ENCODE peak calls at places on chromosomes 3 and 15, in four cellular contexts. H is PC-3; E is effector memory CD4-positive, alpha-beta T cell; D is aorta. O is an unnamed sample.

GRCh38 chr3:114272271-114272670 is 21.6 kb upstream of the TIGIT start:
- DNase-seq in D (no peak), E (no peak), H (no peak), O (no peak)

GRCh38 chr15:22813844-22814243 is 24.6 kb upstream of the NIPA2 start:
- DNase-seq in H (no peak), E (no peak), D (no peak), O (no peak)

GRCh38 chr3:170307998-170308398 is 49.5 kb upstream of the SKIL start:
- DNase-seq in E (no peak), D (no peak), H (peak; percentile 92), O (no peak)

GRCh38 chr3:160828880-160829279 is 72.8 kb downstream of the PPM1L start:
- DNase-seq in D (no peak), E (no peak), H (no peak), O (no peak)

GRCh38 chr15:79292011-79292410 is 9.5 kb downstream of the ANKRD34C start:
- DNase-seq in D (no peak), E (no peak), H (no peak), O (no peak)

GRCh38 chr3:168884353-168884903 is 779.1 kb downstream of the MECOM start:
- DNase-seq in H (peak; percentile 98), E (no peak), D (no peak), O (no peak)

GRCh38 chr15:70049115-70049514 is 48.6 kb downstream of the TLE3 start:
- DNase-seq in D (peak; percentile 47), E (no peak), H (no peak), O (no peak)

GRCh38 chr3:66938338-66938963 is 59.7 kb upstream of the KBTBD8 start:
- DNase-seq in E (peak; percentile 2), H (peak; percentile 55), D (no peak), O (peak; percentile 42)

GRCh38 chr3:124834723-124835718 is 52.1 kb downstream of the ITGB5 start:
- DNase-seq in H (peak; percentile 75), D (no peak), E (peak; percentile 29), O (peak; percentile 46)

GRCh38 chr3:194556086-194557056 is 69.6 kb upstream of the ATP13A3 start:
- DNase-seq in D (no peak), H (peak; percentile 17), E (no peak), O (peak; percentile 6)

GRCh38 chr3:158801200-158801599 is 654 bp upstream of the MFSD1 start:
- DNase-seq in H (no peak), D (no peak), E (no peak), O (no peak)

GRCh38 chr15:41160639-41161315 is 44.7 kb upstream of the INO80 start:
- DNase-seq in D (no peak), E (no peak), H (peak; percentile 46), O (no peak)

GRCh38 chr15:72136170-72137051 is 18.2 kb downstream of the SENP8 start:
- DNase-seq in E (no peak), H (peak; percentile 30), D (no peak), O (no peak)

GRCh38 chr3:147120029-147120428 is 286.3 kb downstream of the ZIC4 start:
- DNase-seq in E (no peak), D (no peak), H (peak; percentile 40), O (no peak)

GRCh38 chr3:30578479-30578878 is 27.9 kb upstream of the TGFBR2 start:
- DNase-seq in H (peak; percentile 94), D (no peak), E (no peak), O (no peak)

GRCh38 chr15:33735637-33736247 is 232.6 kb upstream of the CHRM5 start:
- DNase-seq in E (no peak), H (peak; percentile 67), D (no peak), O (no peak)

DNA sequence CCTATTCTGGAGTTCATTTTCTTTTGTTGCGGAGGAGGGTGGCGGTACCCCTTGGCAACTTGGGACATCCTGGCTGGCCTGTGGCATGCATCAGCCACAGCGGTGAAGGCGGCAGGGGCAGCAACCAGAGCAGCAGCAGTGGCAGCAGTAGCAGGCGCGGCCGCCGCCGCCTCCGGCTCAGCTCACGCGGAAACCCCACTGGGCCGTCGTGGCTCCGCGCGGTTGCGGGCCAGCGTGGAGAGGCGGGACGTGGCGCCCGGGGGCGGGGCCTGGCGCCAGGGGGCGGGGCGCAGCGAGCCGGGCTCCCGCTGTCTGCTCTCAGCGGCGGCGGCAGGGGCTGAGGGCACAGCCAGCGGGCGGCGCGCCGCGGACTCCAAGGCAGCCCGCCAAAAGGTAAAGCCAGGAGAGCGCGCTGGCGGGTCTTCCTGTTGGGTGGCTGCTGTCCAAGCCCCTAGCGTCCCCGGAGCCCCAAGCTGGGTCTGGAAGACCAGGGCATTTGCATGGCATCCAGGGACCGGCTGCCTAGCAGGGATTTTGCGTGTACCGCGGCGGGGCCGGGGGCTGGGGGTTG is 334.4 kb upstream of the THRB start:
- DNase-seq in E (no peak), H (no peak), D (peak; percentile 83), O (no peak)
- H3K4me3 ChIP-seq in E (no peak overlapping the region), H (no peak overlapping the region), D (peak overlapping the region; percentile 32), O (no peak overlapping the region)

GRCh38 chr15:52227456-52227855 is 36.3 kb upstream of the GNB5 start:
- DNase-seq in H (peak; percentile 74), D (no peak), E (peak; percentile 43), O (peak; percentile 69)

GRCh38 chr15:52233405-52233804 is 42.2 kb upstream of the GNB5 start:
- DNase-seq in H (no peak), D (no peak), E (no peak), O (no peak)

GRCh38 chr15:52232327-52232726 is 41.1 kb upstream of the GNB5 start:
- DNase-seq in D (no peak), E (no peak), H (no peak), O (no peak)

GRCh38 chr15:52228928-52229327 is 37.7 kb upstream of the GNB5 start:
- DNase-seq in E (no peak), D (no peak), H (peak; percentile 11), O (no peak)

GRCh38 chr15:52230073-52230472 is 38.9 kb upstream of the GNB5 start:
- DNase-seq in D (no peak), E (no peak), H (no peak), O (no peak)
- H3K27ac ChIP-seq in D (no peak overlapping the region), E (no peak overlapping the region), H (no peak overlapping the region), O (no peak overlapping the region)

DNA sequence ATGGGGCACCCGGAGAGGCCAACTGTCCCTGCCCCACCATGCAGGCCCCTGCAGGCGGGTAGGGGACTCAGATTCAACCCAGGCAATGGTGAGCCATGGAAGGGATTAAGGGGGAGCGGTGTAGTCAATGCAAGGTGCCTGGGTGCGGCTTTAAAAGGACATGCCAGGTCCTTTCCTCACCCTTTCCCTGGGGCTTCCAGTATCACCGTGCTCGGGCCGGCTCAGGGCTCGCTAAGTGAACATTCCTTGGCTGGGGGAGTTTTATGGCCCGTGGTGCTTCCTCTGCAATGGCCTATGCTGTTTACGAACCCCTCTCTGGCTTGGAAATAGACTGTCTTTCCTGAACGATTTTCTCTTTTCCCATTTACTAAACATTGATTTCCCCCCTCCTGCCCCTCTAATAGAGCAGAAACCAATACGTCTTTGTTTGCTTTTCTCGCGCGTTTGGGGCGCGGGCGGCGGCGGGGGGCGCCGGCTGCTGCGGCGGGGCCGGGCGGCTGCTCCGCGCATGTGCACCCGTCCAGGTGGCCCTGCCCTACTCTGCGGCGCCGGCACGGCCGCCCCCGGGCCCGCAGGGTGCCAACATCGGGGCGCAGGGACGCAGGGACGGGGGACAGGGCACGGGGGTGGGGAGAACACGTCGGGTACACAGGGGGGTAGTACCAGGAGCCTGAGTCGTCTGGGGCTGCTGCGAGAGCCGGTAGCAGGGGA is 26.7 kb upstream of the CACNA2D2 start:
- DNase-seq in E (no peak), H (no peak), D (no peak), O (no peak)
- H3K27me3 ChIP-seq in E (no peaks in the 10 kb centered on the region), H (peaks cover 6% of the 10 kb centered on the region), D (no peaks in the 10 kb centered on the region), O (no peaks in the 10 kb centered on the region)

GRCh38 chr15:75695634-75696302 is 16.9 kb downstream of the CSPG4 start:
- DNase-seq in E (no peak), H (no peak), D (no peak), O (no peak)
- H3K4me3 ChIP-seq in E (no peak overlapping the region), H (no peak overlapping the region), D (no peak overlapping the region), O (no peak overlapping the region)

DNA sequence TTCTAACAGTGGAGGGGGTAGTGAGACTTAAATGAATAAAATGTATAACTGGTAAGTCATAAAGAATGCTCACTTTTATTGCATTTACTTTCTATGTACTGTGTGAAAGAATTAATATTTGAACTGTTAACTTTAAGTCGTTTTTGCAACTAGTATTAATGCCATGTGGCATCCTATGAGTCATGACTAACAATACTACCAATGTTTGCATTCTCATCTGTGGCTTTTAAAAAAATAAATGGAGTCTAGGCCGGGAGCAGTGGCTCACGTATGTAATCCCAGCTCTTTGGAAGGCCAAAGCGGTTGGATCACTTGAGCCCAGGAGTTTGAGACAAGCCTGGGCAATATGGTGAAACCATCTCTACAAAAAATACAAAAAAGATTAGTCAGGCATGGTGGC is 5.2 kb downstream of the C3orf49 start:
- DNase-seq in H (peak; percentile 66), D (no peak), E (no peak), O (no peak)
- H3K27ac ChIP-seq in H (peak overlapping the region; percentile 76), D (no peak overlapping the region), E (no peak overlapping the region), O (no peak overlapping the region)

GRCh38 chr15:89442155-89442554 is 54.2 kb downstream of the RHCG start:
- DNase-seq in D (no peak), E (no peak), H (no peak), O (no peak)

GRCh38 chr15:89439764-89440163 is 56.6 kb downstream of the RHCG start:
- DNase-seq in D (no peak), H (no peak), E (no peak), O (no peak)

GRCh38 chr15:89444241-89444797 is 52.1 kb downstream of the RHCG start:
- DNase-seq in D (no peak), H (no peak), E (no peak), O (no peak)

GRCh38 chr15:89442671-89443307 is 53.6 kb downstream of the RHCG start:
- DNase-seq in E (no peak), H (peak; percentile 77), D (no peak), O (no peak)

GRCh38 chr15:89441295-89441762 is 55.1 kb downstream of the RHCG start:
- DNase-seq in D (no peak), E (no peak), H (peak; percentile 11), O (no peak)
- H3K27me3 ChIP-seq in D (no peaks in the 10 kb centered on the region), E (peaks cover 4% of the 10 kb centered on the region), H (no peaks in the 10 kb centered on the region), O (no peaks in the 10 kb centered on the region)

GRCh38 chr15:67024322-67024997 is 40.9 kb upstream of the SMAD3 start:
- DNase-seq in H (peak; percentile 90), E (no peak), D (no peak), O (no peak)
- H3K4me3 ChIP-seq in H (peak overlapping the region; percentile 29), E (no peak overlapping the region), D (no peak overlapping the region), O (no peak overlapping the region)